ENCODE peak calls at places on chromosomes 7 and 10, in five cellular contexts. D is uterus, V is AG04450, W is adrenal gland, Q is Peyer's patch. G is an unnamed sample.

GRCh38 chr10:14603539-14604102 is 171.1 kb downstream of the FAM107B start:
- DNase-seq in D (no peak), V (no peak), W (no peak), Q (no peak), G (no peak)

GRCh38 chr7:156475666-156476065 is 164.9 kb upstream of the RNF32 start:
- DNase-seq in D (no peak), V (peak), W (peak), Q (no peak), G (no peak)

GRCh38 chr7:105315357-105315756 is 73.4 kb downstream of the SRPK2 start:
- DNase-seq in D (no peak), V (no peak), W (no peak), Q (no peak), G (no peak)

GRCh38 chr7:95886501-95887090 is 114.2 kb downstream of the DYNC1I1 start:
- DNase-seq in D (no peak), V (no peak), W (no peak), Q (no peak), G (no peak)

GRCh38 chr7:137882261-137882668 is 35.5 kb upstream of the DGKI start:
- DNase-seq in D (peak), V (peak), W (peak), Q (no peak), G (no peak)

GRCh38 chr10:125209591-125210373 is 49.4 kb upstream of the CTBP2 start:
- DNase-seq in D (no peak), V (no peak), W (no peak), Q (no peak), G (no peak)

GRCh38 chr7:142030294-142030693 is 34.6 kb downstream of the MGAM start:
- DNase-seq in D (no peak), V (no peak), W (no peak), Q (no peak), G (no peak)

GRCh38 chr10:60148266-60148840 is 241.3 kb downstream of the ANK3 start:
- DNase-seq in D (peak), V (peak), W (peak), Q (no peak), G (peak)

GRCh38 chr10:69733791-69734261 is 67.9 kb upstream of the COL13A1 start:
- DNase-seq in D (no peak), V (no peak), W (no peak), Q (no peak), G (no peak)

GRCh38 chr7:22319424-22320403 is 37.2 kb downstream of the RAPGEF5 start:
- DNase-seq in D (no peak), V (no peak), W (no peak), Q (no peak), G (no peak)

GRCh38 chr7:94389381-94389780 is 5.3 kb upstream of the COL1A2 start:
- DNase-seq in D (no peak), V (no peak), W (no peak), Q (no peak), G (no peak)

GRCh38 chr7:29146082-29146706 is at the start of gene CPVL:
- DNase-seq in D (peak), V (no peak), W (peak), Q (no peak), G (peak)

GRCh38 chr7:220151-220841 is 27.9 kb downstream of the FAM20C start:
- DNase-seq in D (no peak), V (no peak), W (no peak), Q (no peak), G (no peak)

GRCh38 chr10:95303535-95303934 is 12.7 kb upstream of the PDLIM1 start:
- DNase-seq in D (no peak), V (no peak), W (no peak), Q (no peak), G (no peak)

GRCh38 chr7:12569673-12570072 is 847 bp upstream of the SCIN start:
- DNase-seq in D (no peak), V (no peak), W (no peak), Q (no peak), G (no peak)

GRCh38 chr7:42347616-42348015 is 110.6 kb upstream of the GLI3 start:
- DNase-seq in D (no peak), V (no peak), W (no peak), Q (no peak), G (no peak)

GRCh38 chr10:124558901-124559321 is 97.3 kb downstream of the LHPP start:
- DNase-seq in D (no peak), V (no peak), W (no peak), Q (no peak), G (no peak)

GRCh38 chr10:113534428-113534827 is 18.4 kb upstream of the HABP2 start:
- DNase-seq in D (no peak), V (no peak), W (no peak), Q (no peak), G (no peak)

GRCh38 chr10:98664329-98665042 is 217.8 kb upstream of the HPS1 start:
- DNase-seq in D (no peak), V (no peak), W (peak), Q (no peak), G (peak)

GRCh38 chr10:58241346-58241745 is 26.3 kb downstream of the IPMK start:
- DNase-seq in D (no peak), V (no peak), W (no peak), Q (no peak), G (no peak)

GRCh38 chr10:60394444-60394843 is 4.8 kb upstream of the ANK3 start:
- DNase-seq in D (no peak), V (no peak), W (no peak), Q (no peak), G (no peak)

GRCh38 chr10:96863922-96864543 is 31.9 kb downstream of the LCOR start:
- DNase-seq in D (no peak), V (no peak), W (no peak), Q (no peak), G (no peak)

DNA sequence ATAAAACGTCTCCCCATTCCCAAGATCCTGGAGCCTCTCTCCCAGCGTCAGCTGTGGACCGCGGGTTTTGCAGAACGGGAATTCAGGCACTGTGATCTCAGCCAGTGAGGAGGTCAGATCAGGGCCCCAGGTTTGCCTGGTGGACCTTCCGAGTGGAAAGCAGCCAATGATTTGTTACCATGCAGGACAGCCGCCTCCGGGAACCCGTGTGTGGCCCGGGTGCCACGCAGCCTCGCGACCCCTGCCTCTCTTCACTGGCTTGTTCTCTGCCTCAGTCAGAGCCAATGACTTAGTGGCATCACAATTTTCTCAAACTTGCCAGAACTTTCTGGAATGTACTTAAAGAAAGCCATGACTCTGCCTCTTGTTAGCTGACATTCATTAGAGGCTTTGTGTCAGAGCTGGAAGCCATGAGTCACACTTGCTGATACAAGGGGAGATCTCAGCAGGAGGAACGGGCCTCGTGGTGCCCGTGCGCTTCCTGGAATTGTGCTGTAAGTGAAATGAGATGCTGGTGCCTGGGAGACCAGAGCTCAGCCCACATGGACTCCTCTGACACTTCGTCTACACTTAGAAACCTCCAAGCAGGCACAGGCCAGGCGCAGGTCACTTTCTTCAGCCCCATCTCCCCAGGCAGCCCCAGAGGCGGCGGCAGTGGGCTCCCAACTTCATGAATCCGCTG is 246.0 kb downstream of the KLF6 start:
- DNase-seq in D (peak), V (peak), W (peak), Q (no peak), G (no peak)
- H3K4me3 ChIP-seq in D (no peak), V (no peak), W (no peak), Q (no peak), G (no peak)

DNA sequence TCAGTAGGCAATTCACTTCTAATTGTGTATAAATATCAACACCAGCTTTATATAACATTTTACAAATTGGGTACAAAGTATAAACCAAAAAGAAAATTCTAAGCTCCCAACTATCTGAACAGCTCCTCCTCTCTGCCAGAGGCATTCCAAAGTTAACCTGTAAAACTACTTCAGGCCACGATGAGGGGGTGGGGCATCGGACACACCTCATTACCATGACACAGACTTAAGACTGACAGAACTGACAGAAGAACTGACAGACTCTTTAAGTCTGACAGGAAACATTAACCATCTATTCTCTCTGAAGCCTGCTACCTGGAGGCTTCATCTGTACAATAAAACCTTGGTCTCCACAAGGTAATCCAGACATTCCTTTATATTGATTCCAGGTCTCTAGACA is 12.3 kb downstream of the ESYT2 start:
- DNase-seq in D (no peak), V (no peak), W (no peak), Q (no peak), G (peak)
- TF ChIP-seq CTCF in D (no peak), V (no peak), W (no peak), Q (no peak), G (no peak)

DNA sequence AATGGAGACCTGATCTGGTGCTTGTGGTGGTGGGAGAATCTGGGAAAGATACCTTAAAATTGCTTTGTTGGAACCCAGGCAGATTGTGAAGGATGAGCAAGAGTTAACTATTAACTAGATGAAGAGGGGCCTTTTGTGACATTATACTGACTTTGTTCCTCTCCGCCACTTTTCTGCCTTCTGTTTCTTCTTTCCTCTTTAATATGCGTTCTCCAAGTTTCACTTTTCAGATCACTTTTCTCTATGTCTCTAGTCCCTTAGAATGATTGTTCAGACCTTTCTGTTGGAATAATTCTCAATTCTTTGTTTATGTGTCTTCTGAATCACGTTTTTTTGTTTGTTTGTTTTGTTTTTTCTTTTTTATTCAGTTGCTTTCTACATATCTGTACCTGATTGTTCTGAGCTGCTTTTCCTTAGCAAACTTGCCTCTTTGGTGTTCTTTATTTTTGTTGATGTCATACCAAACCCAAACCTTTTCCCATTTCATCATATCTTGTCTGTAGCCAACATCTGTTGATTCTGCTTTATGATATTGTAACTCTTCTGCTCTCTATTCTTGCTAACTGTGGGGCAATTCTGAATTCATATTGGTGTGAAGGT is 2.8 kb downstream of the BMPR1A start:
- DNase-seq in D (no peak), V (no peak), W (no peak), Q (no peak), G (no peak)
- H3K4me3 ChIP-seq in D (peak), V (peak), W (no peak), Q (no peak), G (peak)

GRCh38 chr10:103855424-103855823 is at the start of gene SH3PXD2A:
- DNase-seq in D (no peak), V (no peak), W (no peak), Q (no peak), G (peak)
- TF ChIP-seq CTCF in D (peak), V (no peak), W (peak), Q (peak), G (peak)